ENCODE peak calls at places on chromosomes 7 and 10, in four cellular contexts. G, U, L and P are unnamed samples.
A peak's percentile ranks its signal among the peaks of the same experiment; 100 is the strongest.

GRCh38 chr7:4171029-4171786 is 510.9 kb upstream of the FOXK1 start:
- DNase-seq in G (no peak), U (no peak), L (no peak), P (no peak)

GRCh38 chr10:53269482-53269881 is 496.9 kb upstream of the MBL2 start:
- DNase-seq in G (no peak), U (no peak), L (no peak), P (no peak)

GRCh38 chr10:972763-973162 is 15.5 kb upstream of the GTPBP4 start:
- DNase-seq in G (no peak), U (no peak), L (no peak), P (no peak)

GRCh38 chr10:111836586-111836985 is 347.0 kb downstream of the GPAM start:
- DNase-seq in G (no peak), U (no peak), L (no peak), P (no peak)

GRCh38 chr10:72276013-72276387 is 2.3 kb downstream of the DDIT4 start:
- DNase-seq in G (no peak), U (no peak), L (no peak), P (no peak)

GRCh38 chr10:25639646-25640045 is 294.4 kb upstream of the MYO3A start:
- DNase-seq in G (no peak), U (no peak), L (no peak), P (no peak)

GRCh38 chr7:75966209-75966961 is 28.0 kb downstream of the TMEM120A start:
- DNase-seq in G (peak; percentile 4), U (no peak), L (no peak), P (no peak)

GRCh38 chr10:48366261-48366660 is 59.8 kb downstream of the MAPK8 start:
- DNase-seq in G (no peak), U (no peak), L (no peak), P (no peak)

GRCh38 chr7:64651632-64652165 is 14.2 kb upstream of the ZNF107 start:
- DNase-seq in G (no peak), U (no peak), L (no peak), P (no peak)

GRCh38 chr10:119250641-119251314 is 43.4 kb downstream of the GRK5 start:
- DNase-seq in G (no peak), U (no peak), L (no peak), P (no peak)

GRCh38 chr10:119252470-119253151 is 45.2 kb downstream of the GRK5 start:
- DNase-seq in G (no peak), U (no peak), L (no peak), P (no peak)

GRCh38 chr10:119251315-119251708 is 43.9 kb downstream of the GRK5 start:
- DNase-seq in G (peak; percentile 72), U (no peak), L (no peak), P (no peak)

GRCh38 chr10:119253433-119254174 is 46.2 kb downstream of the GRK5 start:
- DNase-seq in G (peak; percentile 88), U (no peak), L (no peak), P (no peak)

DNA sequence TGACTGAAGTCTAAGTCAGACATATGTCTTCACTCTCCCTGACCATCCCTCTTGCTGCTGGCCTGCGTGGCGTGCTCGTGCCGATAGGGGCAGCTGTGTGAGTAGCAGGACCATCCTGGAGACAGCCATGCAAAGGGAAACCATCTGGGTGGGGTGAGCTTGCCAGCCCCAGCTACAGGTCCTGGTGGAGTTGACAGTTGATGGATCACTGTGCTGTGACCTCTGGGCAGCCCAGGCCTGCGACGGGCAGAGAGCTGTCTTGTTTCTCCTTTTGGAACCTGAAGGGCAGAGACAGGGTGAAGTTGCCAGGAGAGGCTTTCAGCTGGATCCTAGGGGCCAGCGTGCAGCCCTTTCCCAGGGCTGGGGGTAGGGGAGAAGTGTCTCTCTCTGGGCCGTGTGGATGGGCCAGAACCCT is 44.7 kb downstream of the GRK5 start:
- DNase-seq in G (no peak), U (peak; percentile 54), L (no peak), P (no peak)
- TF ChIP-seq CTCF in G (no peak), U (peak; percentile 62), L (no peak), P (no peak)

GRCh38 chr7:95715274-95715673 is 57.1 kb upstream of the DYNC1I1 start:
- DNase-seq in G (no peak), U (no peak), L (no peak), P (no peak)

GRCh38 chr7:95723583-95724180 is 48.7 kb upstream of the DYNC1I1 start:
- DNase-seq in G (peak; percentile 75), U (peak; percentile 74), L (peak; percentile 14), P (no peak)

GRCh38 chr7:95716357-95717122 is 55.8 kb upstream of the DYNC1I1 start:
- DNase-seq in G (no peak), U (no peak), L (no peak), P (no peak)

GRCh38 chr7:95718556-95719410 is 53.6 kb upstream of the DYNC1I1 start:
- DNase-seq in G (no peak), U (no peak), L (no peak), P (no peak)
- TF ChIP-seq CTCF in G (peak; percentile 65), U (peak; percentile 51), L (peak; percentile 47), P (no peak)

GRCh38 chr7:154856737-154857136 is 146.2 kb downstream of the PAXIP1 start:
- DNase-seq in G (no peak), U (no peak), L (no peak), P (no peak)
- TF ChIP-seq CTCF in G (no peak), U (no peak), L (no peak), P (no peak)

DNA sequence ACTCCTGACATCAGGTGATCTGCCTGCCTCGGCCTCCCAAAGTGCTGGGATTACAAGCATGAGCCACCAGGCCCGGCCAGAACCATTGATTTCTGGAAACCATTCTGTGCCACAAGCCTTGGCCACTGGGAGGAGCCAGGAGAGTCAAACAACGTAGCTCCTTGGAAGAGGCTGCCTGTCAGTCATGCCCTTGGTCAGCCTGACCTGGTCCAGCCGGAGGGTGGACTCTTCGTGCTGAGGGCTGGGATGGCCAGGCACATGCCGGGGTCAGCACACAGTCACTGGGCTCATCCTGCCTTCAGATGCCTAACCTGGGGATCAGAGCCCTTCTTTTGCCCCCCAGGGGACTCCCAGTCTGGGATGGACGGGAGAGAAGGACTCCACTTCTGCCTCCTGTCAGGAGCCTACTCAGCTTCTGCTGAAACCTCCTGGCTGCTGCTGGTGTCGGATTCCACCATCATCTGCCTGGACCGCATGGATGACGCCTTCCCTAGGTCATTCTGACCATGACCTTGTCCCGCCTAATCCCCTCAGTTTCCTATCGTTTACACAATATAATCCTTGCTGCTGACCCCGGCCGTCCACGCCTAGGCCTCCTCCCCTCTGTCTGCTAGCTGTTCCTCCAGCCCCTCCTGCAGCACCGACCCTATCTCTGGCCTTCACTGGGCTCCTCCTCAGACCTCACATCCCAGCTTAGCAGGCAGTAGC is 30.4 kb downstream of the TMEM270 start:
- DNase-seq in G (peak; percentile 7), U (no peak), L (no peak), P (no peak)
- TF ChIP-seq CTCF in G (no peak), U (peak; percentile 8), L (no peak), P (no peak)